ENCODE peak calls at places on chromosomes 11 and 22, in eight cellular contexts. A is chondrocyte; M is activated T-cell treated with anti-CD3 and anti-CD28 coated beads for 1 hour; J is activated effector memory CD4-positive, alpha-beta T cell treated with anti-CD3 and anti-CD28 coated beads, Interleukin-2, amount 50 U/mL, for 16 hours; Y is RWPE1; F is caudate nucleus; E is mucosa of descending colon; P is AG08396. N is an unnamed sample.

GRCh38 chr22:24445481-24446290 is 18.3 kb downstream of the ADORA2A start:
- DNase-seq in A (no peak), M (no peak), J (peak; percentile 64), Y (no peak), F (no peak), E (no peak), P (no peak), N (no peak)

GRCh38 chr11:112156153-112156552 is 7.7 kb downstream of the IL18 start:
- DNase-seq in A (no peak), M (no peak), J (no peak), Y (no peak), F (no peak), E (no peak), P (no peak), N (no peak)

GRCh38 chr22:47515384-47516125 is 753.1 kb downstream of the TBC1D22A start:
- DNase-seq in A (no peak), M (no peak), J (no peak), Y (no peak), F (no peak), E (no peak), P (no peak), N (no peak)

GRCh38 chr22:37077802-37078448 is 26.4 kb downstream of the KCTD17 start:
- DNase-seq in A (no peak), M (peak; percentile 87), J (peak; percentile 95), Y (peak; percentile 65), F (no peak), E (peak; percentile 84), P (peak; percentile 84), N (peak; percentile 25)

GRCh38 chr11:123640677-123641494 is 13.5 kb downstream of the SCN3B start:
- DNase-seq in A (no peak), M (peak; percentile 31), J (peak; percentile 72), Y (peak; percentile 48), F (no peak), E (peak; percentile 55), P (peak; percentile 73), N (peak; percentile 61)

GRCh38 chr22:38077595-38077994 is 6.4 kb downstream of the SLC16A8 start:
- DNase-seq in A (no peak), M (no peak), J (no peak), Y (no peak), F (no peak), E (no peak), P (no peak), N (no peak)

GRCh38 chr11:93133710-93134109 is 64.1 kb downstream of the SLC36A4 start:
- DNase-seq in A (no peak), M (no peak), J (no peak), Y (no peak), F (no peak), E (no peak), P (peak; percentile 42), N (no peak)

GRCh38 chr22:42856179-42856864 is 751 bp downstream of the ARFGAP3 start:
- DNase-seq in A (peak; percentile 59), M (peak; percentile 47), J (peak; percentile 81), Y (peak; percentile 13), F (no peak), E (peak; percentile 68), P (no peak), N (no peak)

N was measured in NT2/D1.